ENCODE peak calls at places on chromosomes 6 and 20, in four cellular contexts. S is DND-41, A is pancreas, U is cardiac muscle cell. D is an unnamed sample. For H3K4me1, the result is how much of the 10 kb centered on the place peaks cover.

GRCh38 chr6:127343753-127344659 is 597 bp upstream of the ECHDC1 start:
- DNase-seq in S (peak), A (no peak), U (peak), D (no peak)

GRCh38 chr6:53241936-53242335 is 93.3 kb upstream of the GCM1 start:
- DNase-seq in S (no peak), A (no peak), U (no peak), D (no peak)

GRCh38 chr20:18645851-18646250 is 58.0 kb downstream of the DTD1 start:
- DNase-seq in S (no peak), A (no peak), U (no peak), D (no peak)

GRCh38 chr6:28553384-28553985 is 27.8 kb downstream of the GPX5 start:
- DNase-seq in S (no peak), A (no peak), U (no peak), D (no peak)

GRCh38 chr20:8721098-8721497 is 347.8 kb upstream of the PLCB4 start:
- DNase-seq in S (peak), A (peak), U (peak), D (peak)

GRCh38 chr6:164216839-164217238 is 802.3 kb downstream of the QKI start:
- DNase-seq in S (no peak), A (no peak), U (no peak), D (no peak)

GRCh38 chr20:62344092-62344491 is 23.0 kb downstream of the LAMA5 start:
- DNase-seq in S (no peak), A (no peak), U (no peak), D (no peak)

GRCh38 chr6:85660181-85660611 is 17.5 kb upstream of the SYNCRIP start:
- DNase-seq in S (no peak), A (no peak), U (no peak), D (no peak)

GRCh38 chr6:117411474-117411873 is 14.3 kb downstream of the ROS1 start:
- DNase-seq in S (no peak), A (no peak), U (no peak), D (no peak)

DNA sequence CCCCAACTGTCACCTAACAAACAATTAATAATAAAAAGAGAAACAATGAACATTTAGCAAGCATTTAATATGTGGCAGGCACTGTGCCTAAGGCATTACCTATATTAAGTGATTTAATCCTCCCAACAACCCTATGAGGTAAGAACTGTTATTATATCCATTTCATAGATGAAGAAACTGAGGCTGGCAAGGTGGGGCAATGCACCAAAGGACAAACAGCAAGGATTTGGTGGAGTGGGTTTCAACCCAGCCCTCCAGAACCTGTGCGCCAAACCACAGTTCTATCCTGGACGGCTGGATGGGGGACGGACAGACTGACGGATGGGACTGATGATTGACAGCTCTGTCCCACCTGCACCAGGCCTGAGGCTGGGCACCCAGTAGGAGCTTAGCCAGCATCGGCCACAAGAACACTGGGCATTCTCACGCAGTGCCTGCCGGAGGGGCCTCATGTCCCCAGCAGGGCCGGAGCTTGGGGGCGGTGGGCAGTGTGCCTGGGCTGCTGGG is 24.6 kb downstream of the NOL4L start:
- DNase-seq in S (no peak), A (no peak), U (no peak), D (no peak)
- H3K27ac ChIP-seq in S (peak), A (no peak), U (peak), D (peak)

GRCh38 chr6:74745670-74746069 is 460.2 kb downstream of the COL12A1 start:
- DNase-seq in S (no peak), A (no peak), U (no peak), D (no peak)

GRCh38 chr6:74742793-74743508 is 462.9 kb downstream of the COL12A1 start:
- DNase-seq in S (no peak), A (no peak), U (no peak), D (no peak)

DNA sequence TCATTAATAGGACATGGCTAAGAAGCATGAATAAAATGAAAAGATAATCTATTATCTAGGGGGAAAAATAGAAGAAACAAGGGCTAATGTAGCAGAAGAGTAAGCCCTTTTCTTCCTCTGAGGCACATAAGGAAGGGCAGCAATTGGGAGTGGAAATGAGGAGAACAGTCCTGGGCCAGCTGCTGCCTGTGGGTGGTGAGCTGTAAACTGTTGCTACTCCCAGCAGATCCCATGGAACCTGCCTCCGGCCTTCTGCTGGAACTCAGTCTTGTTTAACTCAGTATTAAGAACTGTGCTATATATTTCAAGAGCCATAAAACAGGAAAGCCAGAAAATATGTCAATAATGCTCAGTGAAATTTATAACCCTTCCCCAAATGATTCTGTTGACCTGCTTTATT is 464.2 kb downstream of the COL12A1 start:
- DNase-seq in S (no peak), A (no peak), U (peak), D (no peak)
- H3K4me3 ChIP-seq in S (no peak), A (no peak), U (no peak), D (no peak)

DNA sequence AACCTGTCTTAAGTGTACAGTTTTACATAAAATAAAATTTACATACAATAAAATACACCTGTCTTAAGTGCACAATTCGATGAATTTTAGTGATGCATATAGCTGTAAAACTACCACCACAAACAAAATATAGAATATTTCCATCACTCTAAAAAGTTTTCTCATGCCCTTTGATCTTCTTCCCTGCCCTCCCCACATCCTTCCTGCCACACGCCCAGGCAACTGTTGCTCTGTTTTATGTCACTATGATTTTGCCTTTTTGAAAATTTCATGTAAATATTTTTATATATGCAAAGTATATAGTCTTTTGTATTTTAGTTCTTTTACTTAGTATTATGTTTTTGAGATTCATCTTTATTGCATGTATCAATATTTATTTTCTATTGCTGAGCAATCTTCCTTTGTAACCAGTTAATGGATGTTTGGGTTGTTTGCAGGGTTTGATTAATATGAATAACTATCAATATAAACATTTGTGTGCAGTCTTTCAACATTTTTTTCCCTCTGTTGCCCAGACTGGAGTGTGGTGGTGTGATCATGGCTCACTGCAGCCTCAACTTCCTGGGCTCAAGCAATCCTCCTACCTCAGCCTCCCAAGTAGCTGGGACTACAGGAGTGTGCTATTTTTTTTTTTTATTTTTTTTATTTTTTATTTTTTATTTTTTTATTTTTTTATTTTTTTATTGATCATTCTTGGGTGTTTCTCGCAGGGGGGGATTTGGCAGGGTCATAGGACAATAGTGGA is 23.7 kb upstream of the SAMHD1 start:
- DNase-seq in S (peak), A (no peak), U (no peak), D (no peak)
- H3K4me1 ChIP-seq in S (under half), A (under half), U (under half), D (under half)

DNA sequence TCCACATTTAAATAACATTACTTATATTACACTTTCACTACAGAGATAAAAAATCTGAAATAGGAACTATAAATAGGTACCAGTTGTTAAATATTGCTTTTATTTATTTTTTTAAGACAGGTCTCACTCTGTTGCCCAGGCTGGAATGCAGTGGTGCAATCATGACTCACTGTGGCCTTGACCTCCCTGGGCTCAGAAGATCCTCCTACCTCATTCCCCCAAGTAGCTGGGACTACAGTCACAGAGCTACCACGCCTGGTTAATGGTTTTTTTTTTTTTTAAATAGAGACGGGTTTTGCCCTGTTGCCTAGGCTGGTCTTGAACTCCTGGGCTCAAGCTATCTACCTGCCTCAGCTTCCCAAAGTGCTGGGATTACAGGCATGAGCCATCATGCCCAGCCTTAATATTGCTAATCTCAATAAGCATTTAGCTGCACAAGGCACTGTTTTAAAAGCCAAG is 17.3 kb downstream of the EEF1E1 start:
- DNase-seq in S (no peak), A (peak), U (no peak), D (no peak)
- H3K27ac ChIP-seq in S (no peak), A (peak), U (no peak), D (no peak)

DNA sequence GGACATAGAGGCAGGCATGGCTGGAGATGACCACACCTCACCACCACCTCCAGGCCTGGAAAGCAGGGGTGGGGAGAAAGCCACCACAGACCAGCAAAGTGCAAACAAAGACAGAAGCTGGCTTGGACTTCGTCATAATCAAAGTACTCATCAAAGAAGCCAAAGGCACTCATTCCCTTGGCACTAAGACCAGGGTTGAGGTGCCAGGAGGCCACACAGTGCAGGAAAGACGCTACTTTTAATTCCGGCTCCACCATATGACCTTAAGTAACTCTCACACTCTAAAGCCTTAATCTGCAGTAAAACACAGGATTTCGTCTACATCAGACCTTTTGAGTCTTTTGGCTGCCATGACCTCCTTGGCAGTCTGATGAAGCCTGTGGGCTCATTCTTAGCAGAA is 123.1 kb downstream of the HIVEP2 start:
- DNase-seq in S (no peak), A (no peak), U (no peak), D (no peak)
- H3K4me3 ChIP-seq in S (no peak), A (no peak), U (no peak), D (no peak)

GRCh38 chr20:41510224-41510623 is 108.0 kb downstream of the CHD6 start:
- DNase-seq in S (no peak), A (no peak), U (no peak), D (no peak)
- H3K4me1 ChIP-seq in S (under half), A (under half), U (under half), D (under half)

GRCh38 chr20:24134930-24135329 is 146.4 kb upstream of the GGTLC1 start:
- DNase-seq in S (no peak), A (no peak), U (no peak), D (no peak)
- H3K27ac ChIP-seq in S (no peak), A (no peak), U (no peak), D (no peak)

D was measured in naive thymus-derived CD4-positive, alpha-beta T cell.